ENCODE peak calls at places on chromosomes 2 and 18, in four cellular contexts. Z, E, N and I are unnamed samples.
A peak's percentile ranks its signal among the peaks of the same experiment; 100 is the strongest.

GRCh38 chr2:128838244-128838643 is 519.6 kb upstream of the HS6ST1 start:
- DNase-seq in N (no peak), Z (no peak), E (no peak), I (no peak)

GRCh38 chr2:157328133-157328532 is 2.5 kb upstream of the ERMN start:
- DNase-seq in Z (no peak), N (no peak), E (no peak), I (no peak)

GRCh38 chr18:50560681-50561629 is 1.1 kb downstream of the MAPK4 start:
- DNase-seq in E (no peak), Z (peak; percentile 19), N (no peak), I (no peak)

GRCh38 chr18:76873713-76874112 is 51.4 kb downstream of the ZNF236 start:
- DNase-seq in Z (no peak), N (no peak), E (no peak), I (no peak)

GRCh38 chr2:191894681-191895147 is 47.8 kb upstream of the CAVIN2 start:
- DNase-seq in Z (no peak), N (no peak), E (no peak), I (no peak)

GRCh38 chr2:239544846-239545465 is 144.1 kb upstream of the HDAC4 start:
- DNase-seq in Z (no peak), E (no peak), N (no peak), I (no peak)

GRCh38 chr2:61179701-61180639 is 18.0 kb downstream of the C2orf74 start:
- DNase-seq in E (no peak), N (no peak), Z (no peak), I (no peak)

GRCh38 chr2:216017365-216017764 is 4.0 kb upstream of the MREG start:
- DNase-seq in Z (no peak), E (no peak), N (peak; percentile 68), I (no peak)

GRCh38 chr2:168097431-168097830 is 150.0 kb downstream of the STK39 start:
- DNase-seq in N (no peak), Z (no peak), E (no peak), I (no peak)

GRCh38 chr2:164710252-164710633 is 89.0 kb upstream of the GRB14 start:
- DNase-seq in Z (no peak), E (no peak), N (no peak), I (no peak)

GRCh38 chr18:77820472-77820871 is 570.8 kb downstream of the GALR1 start:
- DNase-seq in Z (no peak), E (no peak), N (no peak), I (no peak)

GRCh38 chr2:16525265-16525887 is 140.3 kb downstream of the CYRIA start:
- DNase-seq in N (no peak), E (peak; percentile 75), Z (no peak), I (peak; percentile 56)

GRCh38 chr18:55220523-55220922 is 261.3 kb upstream of the CCDC68 start:
- DNase-seq in Z (no peak), N (peak; percentile 33), E (no peak), I (no peak)

GRCh38 chr2:60409207-60409871 is 144.1 kb downstream of the BCL11A start:
- DNase-seq in N (no peak), Z (no peak), E (no peak), I (no peak)

GRCh38 chr2:9809064-9809356 is 34.3 kb upstream of the TAF1B start:
- DNase-seq in Z (no peak), E (no peak), N (no peak), I (no peak)

GRCh38 chr2:239194731-239195317 is 206.0 kb downstream of the HDAC4 start:
- DNase-seq in N (no peak), Z (no peak), E (no peak), I (no peak)

GRCh38 chr2:86461042-86461743 is 20.0 kb downstream of the KDM3A start:
- DNase-seq in N (no peak), Z (no peak), E (no peak), I (no peak)

DNA sequence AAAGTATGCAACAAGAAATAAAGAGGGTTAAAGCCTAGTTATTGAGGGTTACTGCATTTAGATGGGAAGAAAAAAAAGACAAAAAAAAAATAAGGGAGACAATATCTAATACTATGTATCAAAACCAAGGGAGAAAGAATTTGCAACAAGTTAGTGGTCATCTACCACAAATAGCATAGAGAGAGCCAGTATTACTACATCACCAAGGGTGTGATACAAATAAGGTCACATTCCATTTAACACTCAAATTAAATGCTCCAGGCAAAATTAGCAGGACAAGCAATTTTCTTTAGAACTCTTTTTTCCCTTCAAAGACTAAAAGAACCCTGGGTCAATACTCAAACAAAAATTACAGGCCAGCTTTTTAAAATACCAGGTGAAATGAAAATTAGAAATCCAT is 115.0 kb upstream of the GULP1 start:
- DNase-seq in N (no peak), E (no peak), Z (no peak), I (no peak)
- TF ChIP-seq SPI1 in N (no peak), E (no peak), Z (no peak), I (no peak)

GRCh38 chr18:46071894-46072867 is at the start of gene PSTPIP2:
- DNase-seq in Z (peak; percentile 49), N (no peak), E (peak; percentile 44), I (no peak)
- TF ChIP-seq POLR2AphosphoS5 in Z (peak; percentile 51), N (no peak), E (no peak), I (peak; percentile 86)

GRCh38 chr2:195818521-195818920 is 161.5 kb downstream of the SLC39A10 start:
- DNase-seq in Z (no peak), E (no peak), N (no peak), I (no peak)

GRCh38 chr2:195821566-195821932 is 164.5 kb downstream of the SLC39A10 start:
- DNase-seq in E (no peak), Z (no peak), N (no peak), I (no peak)

GRCh38 chr2:195819276-195819675 is 162.2 kb downstream of the SLC39A10 start:
- DNase-seq in E (no peak), N (no peak), Z (no peak), I (no peak)

GRCh38 chr2:195820867-195821565 is 164.0 kb downstream of the SLC39A10 start:
- DNase-seq in Z (no peak), N (no peak), E (no peak), I (no peak)

GRCh38 chr2:195820373-195820772 is 163.3 kb downstream of the SLC39A10 start:
- DNase-seq in E (no peak), N (no peak), Z (no peak), I (no peak)
- TF ChIP-seq SPI1 in E (no peak), N (no peak), Z (no peak), I (no peak)

DNA sequence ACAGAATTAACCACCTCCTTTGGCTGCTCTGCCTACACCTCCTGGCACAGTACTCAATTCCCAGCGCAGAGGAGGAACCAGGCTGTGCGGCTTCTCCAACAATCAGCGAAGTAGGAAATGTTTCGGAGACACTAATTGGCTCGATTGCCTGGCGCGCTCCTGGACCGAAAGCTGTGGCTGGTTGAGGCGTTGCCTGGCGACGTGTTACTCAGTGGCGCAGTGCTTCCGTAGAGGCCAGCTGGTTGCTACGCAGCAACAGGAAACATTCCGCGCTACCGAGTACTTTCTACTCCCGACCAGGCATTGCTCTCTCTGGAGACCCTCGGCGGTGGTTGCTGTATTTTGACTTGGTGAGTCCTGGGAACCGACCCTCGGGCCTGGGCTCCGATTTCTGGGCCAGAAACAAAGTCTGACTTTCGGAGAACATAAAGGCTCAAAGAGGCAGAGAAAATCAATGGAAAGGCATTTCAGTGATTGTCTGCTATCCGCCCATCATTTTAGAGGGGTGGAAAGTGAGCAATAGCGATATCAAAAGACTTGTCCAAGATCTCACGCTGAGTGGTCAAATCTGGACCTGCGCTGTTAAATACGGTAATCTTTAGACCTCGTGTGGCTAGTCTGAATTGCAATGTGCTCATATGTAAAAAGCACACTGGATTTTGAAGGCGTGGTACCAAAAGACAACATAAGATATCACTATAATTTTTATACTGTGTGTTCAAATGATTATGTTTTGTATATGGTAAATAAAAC is at the start of gene DNAH6:
- DNase-seq in E (peak; percentile 38), N (no peak), Z (peak; percentile 13), I (peak; percentile 45)
- TF ChIP-seq POLR2AphosphoS5 in E (no peak), N (no peak), Z (no peak), I (no peak)

GRCh38 chr18:12262748-12263147 is 8.6 kb downstream of the CIDEA start:
- DNase-seq in N (no peak), Z (no peak), E (no peak), I (no peak)
- TF ChIP-seq SPI1 in N (no peak), Z (no peak), E (no peak), I (no peak)

DNA sequence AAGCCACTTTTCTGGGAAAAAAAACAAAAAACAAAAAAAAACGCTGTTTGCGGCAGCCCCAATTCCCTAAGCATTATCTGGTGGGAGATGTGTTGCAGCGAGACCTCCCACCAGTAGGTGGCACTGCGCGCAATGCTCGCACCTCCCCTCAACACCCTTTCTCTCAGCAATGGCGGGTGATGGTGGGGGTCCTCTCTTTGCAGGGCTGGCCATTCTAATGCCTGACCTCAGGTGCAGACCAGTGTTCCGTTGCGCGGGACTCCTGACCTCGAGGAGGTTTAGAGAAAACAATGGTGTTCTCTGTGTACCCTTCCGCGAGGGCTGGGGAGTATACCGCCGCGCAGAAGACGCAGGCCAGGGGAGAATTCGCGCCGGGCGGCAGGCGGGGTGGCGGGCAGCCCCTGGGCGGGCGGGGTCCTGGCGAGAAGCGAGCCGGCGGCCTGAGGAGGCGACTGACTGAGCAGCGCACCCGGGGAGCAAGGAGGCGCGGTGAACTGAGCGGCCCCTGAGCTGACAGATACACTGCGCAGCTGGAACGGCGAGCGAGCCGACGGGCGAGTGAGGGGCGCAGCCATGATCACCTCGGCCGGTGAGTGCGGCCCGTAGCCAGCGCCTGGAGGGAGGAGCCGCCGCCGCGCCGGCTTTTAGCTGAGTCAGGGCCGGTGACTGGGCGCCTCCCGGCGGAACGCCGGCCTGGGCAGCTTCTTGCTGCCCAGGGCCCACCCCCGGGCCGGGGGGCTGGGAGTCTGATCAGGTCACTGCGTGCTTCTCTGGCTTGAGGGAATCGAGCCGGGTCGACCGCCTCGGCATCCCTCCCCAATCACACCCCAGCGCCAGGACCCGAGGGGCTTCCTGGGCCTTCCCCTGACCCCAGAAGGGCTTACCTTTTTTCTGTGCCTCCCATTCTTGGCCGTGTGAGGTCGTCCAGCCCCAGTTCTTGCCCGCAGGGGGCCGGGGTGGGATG is at the start of gene PSMD1:
- DNase-seq in E (peak; percentile 91), N (peak; percentile 80), Z (peak; percentile 91), I (peak; percentile 90)
- TF ChIP-seq POLR2AphosphoS5 in E (no peak), N (peak; percentile 83), Z (peak; percentile 61), I (peak; percentile 52)